ENCODE peak calls at places on chromosomes 16 and 17, in eight cellular contexts. M is colonic mucosa; A is naive thymus-derived CD4-positive, alpha-beta T cell; X is fibroblast of mammary gland; H is cardiac fibroblast; O is dorsolateral prefrontal cortex; I is aorta; L is GM23248. B is an unnamed sample.

GRCh38 chr16:79897444-79898146 is 297.1 kb upstream of the MAF start:
- DNase-seq in M (peak; percentile 58), H (peak; percentile 18), L (no peak), A (no peak), I (no peak), O (no peak), X (peak; percentile 36), B (no peak)

GRCh38 chr17:78674156-78674555 is 97.0 kb upstream of the DNAH17 start:
- DNase-seq in I (no peak), H (no peak), A (no peak), O (no peak), M (no peak), L (no peak), X (no peak), B (no peak)

GRCh38 chr17:6421700-6422604 is 13.0 kb downstream of the AIPL1 start:
- DNase-seq in X (peak; percentile 75), L (peak; percentile 83), M (peak; percentile 80), A (peak; percentile 46), I (peak; percentile 86), O (peak; percentile 85), H (peak; percentile 80), B (peak; percentile 33)

GRCh38 chr16:20886320-20886719 is 13.8 kb downstream of the DCUN1D3 start:
- DNase-seq in X (no peak), L (no peak), M (no peak), A (no peak), H (no peak), I (no peak), O (no peak), B (no peak)

GRCh38 chr16:75420987-75421819 is 12.1 kb downstream of the CFDP1 start:
- DNase-seq in M (peak; percentile 83), X (peak; percentile 80), A (peak; percentile 10), I (peak; percentile 73), H (peak; percentile 81), L (peak; percentile 64), O (no peak), B (peak; percentile 38)

GRCh38 chr16:71537643-71538042 is 11.4 kb downstream of the CHST4 start:
- DNase-seq in A (peak; percentile 10), L (peak; percentile 65), H (peak; percentile 61), O (no peak), M (peak; percentile 44), I (no peak), X (peak; percentile 47), B (no peak)

GRCh38 chr16:79623076-79623475 is 22.5 kb upstream of the MAF start:
- DNase-seq in I (no peak), H (no peak), L (no peak), A (no peak), X (no peak), M (no peak), O (no peak), B (no peak)

GRCh38 chr17:81578038-81578441 is 25.9 kb upstream of the FAAP100 start:
- DNase-seq in L (peak; percentile 54), O (no peak), X (no peak), H (peak; percentile 36), M (no peak), A (no peak), I (no peak), B (no peak)

GRCh38 chr17:67520282-67520906 is 143.3 kb downstream of the PITPNC1 start:
- DNase-seq in L (peak; percentile 85), M (no peak), I (no peak), H (no peak), O (no peak), A (no peak), X (peak; percentile 95), B (peak; percentile 39)

GRCh38 chr16:8720080-8720966 is 45.9 kb downstream of the ABAT start:
- DNase-seq in A (no peak), X (no peak), L (no peak), O (no peak), M (no peak), I (no peak), H (no peak), B (no peak)

GRCh38 chr17:63250830-63251229 is 195.3 kb downstream of the CYB561 start:
- DNase-seq in O (no peak), I (no peak), H (peak; percentile 35), M (no peak), L (peak; percentile 62), A (no peak), X (peak; percentile 67), B (no peak)

GRCh38 chr17:75632428-75632827 is 806 bp upstream of the SMIM5 start:
- DNase-seq in O (no peak), L (no peak), A (no peak), H (no peak), M (no peak), X (no peak), I (no peak), B (no peak)

GRCh38 chr17:68910256-68910705 is 44.9 kb downstream of the ABCA8 start:
- DNase-seq in A (no peak), H (peak; percentile 20), O (peak; percentile 74), I (peak; percentile 62), X (peak; percentile 10), M (no peak), L (peak; percentile 12), B (no peak)

GRCh38 chr17:19569785-19570496 is 36.3 kb downstream of the SLC47A1 start:
- DNase-seq in O (no peak), A (no peak), M (peak; percentile 60), H (no peak), L (no peak), X (no peak), I (no peak), B (peak; percentile 4)

GRCh38 chr16:50478773-50479149 is 69.4 kb upstream of the NKD1 start:
- DNase-seq in M (peak; percentile 32), X (no peak), L (no peak), O (no peak), H (no peak), I (no peak), A (no peak), B (no peak)

GRCh38 chr17:14553847-14554246 is 253.0 kb downstream of the HS3ST3B1 start:
- DNase-seq in M (no peak), L (no peak), I (no peak), O (no peak), H (no peak), X (no peak), A (no peak), B (no peak)

DNA sequence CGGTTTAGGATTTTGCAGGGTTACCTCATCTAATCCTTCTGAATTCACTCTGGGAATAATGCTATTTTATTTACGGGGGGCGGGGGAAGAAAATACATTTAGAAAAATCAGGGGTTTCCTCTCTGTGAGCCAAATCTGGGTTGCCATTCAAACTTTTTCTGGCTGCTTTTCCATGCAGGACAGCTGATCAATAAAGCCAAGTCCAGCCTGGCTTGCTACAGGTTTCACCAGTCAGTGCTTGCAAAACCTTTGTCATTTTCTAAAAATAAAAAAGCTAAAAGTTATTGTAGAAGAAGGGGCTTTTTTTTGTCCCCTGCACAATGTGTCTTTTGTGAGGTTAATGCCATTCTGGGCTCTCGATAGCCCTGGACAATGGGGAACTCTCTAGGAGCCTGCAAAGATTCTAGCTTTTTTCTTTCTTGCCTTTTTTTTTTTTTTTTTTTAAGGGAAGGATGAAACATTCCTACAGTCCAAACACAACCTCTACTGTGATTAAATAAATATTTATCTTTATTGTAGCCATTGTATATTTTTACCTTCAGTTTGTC is 13.1 kb upstream of the ZFHX3 start:
- DNase-seq in X (no peak), O (no peak), H (no peak), L (no peak), I (no peak), M (no peak), A (no peak), B (no peak)
- H3K4me3 ChIP-seq in X (no peak overlapping the region), O (no peak overlapping the region), H (no peak overlapping the region), L (no peak overlapping the region), I (peak overlapping the region; percentile 47), M (no peak overlapping the region), A (no peak overlapping the region), B (no peak overlapping the region)

GRCh38 chr17:48550313-48551205 is 5.7 kb upstream of the HOXB2 start:
- DNase-seq in H (no peak), X (no peak), O (no peak), A (no peak), M (no peak), I (no peak), L (no peak), B (no peak)
- H3K4me3 ChIP-seq in H (peak overlapping the region; percentile 13), X (peak overlapping the region; percentile 24), O (no peak overlapping the region), A (no peak overlapping the region), M (no peak overlapping the region), I (no peak overlapping the region), L (no peak overlapping the region), B (no peak overlapping the region)

GRCh38 chr17:50451943-50452626 is 16.6 kb downstream of the CHAD start:
- DNase-seq in A (no peak), L (no peak), O (no peak), M (peak; percentile 32), I (no peak), H (no peak), X (no peak), B (no peak)
- H3K4me3 ChIP-seq in A (no peak overlapping the region), L (no peak overlapping the region), O (no peak overlapping the region), M (no peak overlapping the region), I (no peak overlapping the region), H (no peak overlapping the region), X (no peak overlapping the region), B (no peak overlapping the region)

DNA sequence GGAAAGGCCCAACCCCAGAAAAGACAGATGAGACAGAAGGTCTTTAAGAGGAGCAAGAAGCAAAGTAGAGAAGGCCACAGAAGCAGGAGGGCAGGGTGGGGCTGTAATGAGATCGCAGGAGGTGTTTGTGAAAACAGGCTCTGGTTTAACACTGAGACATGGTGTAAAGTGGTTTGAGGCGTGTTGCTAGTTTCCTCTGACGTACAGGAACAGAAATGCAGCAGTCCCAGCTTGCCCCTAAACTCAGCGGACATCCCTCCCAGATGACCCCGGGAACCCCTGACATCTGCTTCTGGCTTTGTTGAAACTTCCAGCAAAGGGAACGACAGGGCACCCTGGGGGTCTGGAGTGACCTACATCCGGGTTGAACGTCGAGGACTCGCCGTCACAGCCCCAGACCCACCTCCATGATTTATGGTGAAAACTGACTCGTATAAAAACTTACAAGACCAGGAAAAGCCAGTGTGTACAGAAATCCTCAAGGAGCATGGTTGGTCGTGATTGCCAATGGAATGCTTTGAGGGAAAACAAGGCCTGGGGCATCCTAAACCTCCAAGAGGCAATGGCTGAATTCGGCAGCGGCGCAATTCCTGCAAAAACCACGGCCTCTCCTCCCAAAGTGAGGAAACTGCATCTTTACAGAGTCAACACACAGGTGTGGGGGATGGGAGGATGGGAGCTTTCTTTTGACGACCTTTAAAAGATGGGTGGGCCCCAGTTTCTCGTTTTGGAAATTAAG is 25.8 kb downstream of the LITAF start:
- DNase-seq in I (no peak), H (no peak), O (no peak), L (no peak), A (peak; percentile 89), M (no peak), X (peak; percentile 43), B (no peak)
- H3K4me3 ChIP-seq in I (no peak overlapping the region), H (no peak overlapping the region), O (no peak overlapping the region), L (no peak overlapping the region), A (peak overlapping the region; percentile 56), M (no peak overlapping the region), X (no peak overlapping the region), B (no peak overlapping the region)

B was measured in HL-60.